ENCODE peak calls at places on chromosomes 3 and 15, in five cellular contexts. R is esophagus squamous epithelium, O is H54, D is esophagus muscularis mucosa, H is uterus. L is an unnamed sample.
A peak's percentile ranks its signal among the peaks of the same experiment; 100 is the strongest.

GRCh38 chr15:33729648-33730047 is 238.6 kb upstream of the CHRM5 start:
- DNase-seq in R (no peak), O (no peak), D (no peak), H (no peak), L (peak; percentile 16)

GRCh38 chr3:195788711-195789581 is 22.8 kb downstream of the MUC4 start:
- DNase-seq in R (no peak), O (no peak), D (no peak), H (no peak), L (no peak)

GRCh38 chr3:98326036-98326435 is 27.6 kb upstream of the OR5K4 start:
- DNase-seq in R (no peak), O (no peak), D (no peak), H (no peak), L (no peak)

GRCh38 chr3:181329024-181329423 is 339.5 kb upstream of the DNAJC19 start:
- DNase-seq in R (no peak), O (no peak), D (no peak), H (no peak), L (no peak)

GRCh38 chr15:87287156-87287555 is 969.4 kb downstream of the NTRK3 start:
- DNase-seq in R (no peak), O (no peak), D (no peak), H (no peak), L (no peak)

GRCh38 chr15:100650685-100651084 is 48.3 kb downstream of the ASB7 start:
- DNase-seq in R (no peak), O (no peak), D (no peak), H (no peak), L (no peak)

GRCh38 chr3:184156522-184156955 is 1.4 kb downstream of the DVL3 start:
- DNase-seq in R (no peak), O (peak; percentile 69), D (no peak), H (peak; percentile 58), L (no peak)

GRCh38 chr3:162337630-162338029 is 841.0 kb downstream of the OTOL1 start:
- DNase-seq in R (no peak), O (no peak), D (no peak), H (no peak), L (no peak)

GRCh38 chr15:77557178-77557960 is 75.3 kb downstream of the LINGO1 start:
- DNase-seq in R (no peak), O (no peak), D (no peak), H (no peak), L (peak; percentile 66)

GRCh38 chr15:40762919-40763800 is 708 bp upstream of the GCHFR start:
- DNase-seq in R (no peak), O (no peak), D (no peak), H (peak; percentile 78), L (peak; percentile 76)

GRCh38 chr15:63233667-63234419 is 43.6 kb upstream of the APH1B start:
- DNase-seq in R (no peak), O (no peak), D (no peak), H (no peak), L (no peak)

GRCh38 chr3:184341925-184342324 is 4.5 kb downstream of the FAM131A start:
- DNase-seq in R (no peak), O (no peak), D (no peak), H (no peak), L (no peak)

GRCh38 chr3:159762981-159763465 is 225.6 kb upstream of the IL12A start:
- DNase-seq in R (peak; percentile 1), O (peak; percentile 87), D (no peak), H (peak; percentile 82), L (no peak)

GRCh38 chr3:147449669-147450068 is 40.5 kb downstream of the ZIC1 start:
- DNase-seq in R (no peak), O (no peak), D (no peak), H (no peak), L (no peak)

GRCh38 chr15:53978248-53978906 is at the start of gene UNC13C:
- DNase-seq in R (no peak), O (no peak), D (no peak), H (no peak), L (no peak)

GRCh38 chr3:56926513-56927282 is 124.9 kb upstream of the ARHGEF3 start:
- DNase-seq in R (no peak), O (peak; percentile 57), D (no peak), H (peak; percentile 46), L (no peak)

GRCh38 chr15:59303641-59304433 is 68.8 kb downstream of the MYO1E start:
- DNase-seq in R (no peak), O (no peak), D (no peak), H (peak; percentile 34), L (no peak)

GRCh38 chr3:134419214-134419965 is 45.1 kb upstream of the AMOTL2 start:
- DNase-seq in R (no peak), O (no peak), D (no peak), H (no peak), L (no peak)

GRCh38 chr3:106534206-106534605 is 665.4 kb upstream of the CBLB start:
- DNase-seq in R (no peak), O (no peak), D (no peak), H (no peak), L (no peak)

GRCh38 chr3:158668506-158668905 is 3.9 kb downstream of the LXN start:
- DNase-seq in R (no peak), O (no peak), D (no peak), H (no peak), L (no peak)

GRCh38 chr15:80434926-80435720 is 30.9 kb downstream of the ARNT2 start:
- DNase-seq in R (no peak), O (no peak), D (no peak), H (no peak), L (no peak)
- TF ChIP-seq POLR2A in R (no peak), O (no peak), D (no peak), H (no peak), L (no peak)

GRCh38 chr15:72118400-72118978 is at the start of gene SENP8:
- DNase-seq in R (peak; percentile 76), O (peak; percentile 38), D (peak; percentile 97), H (no peak), L (no peak)

GRCh38 chr15:72113347-72114031 is 4.5 kb downstream of the MYO9A start:
- DNase-seq in R (no peak), O (no peak), D (no peak), H (no peak), L (no peak)

GRCh38 chr15:72116680-72117447 is 1.1 kb downstream of the MYO9A start:
- DNase-seq in R (no peak), O (no peak), D (no peak), H (peak; percentile 46), L (peak; percentile 57)

GRCh38 chr15:72117448-72117697 is 577 bp downstream of the MYO9A start:
- DNase-seq in R (peak; percentile 38), O (peak; percentile 47), D (peak; percentile 93), H (peak; percentile 75), L (peak; percentile 83)

DNA sequence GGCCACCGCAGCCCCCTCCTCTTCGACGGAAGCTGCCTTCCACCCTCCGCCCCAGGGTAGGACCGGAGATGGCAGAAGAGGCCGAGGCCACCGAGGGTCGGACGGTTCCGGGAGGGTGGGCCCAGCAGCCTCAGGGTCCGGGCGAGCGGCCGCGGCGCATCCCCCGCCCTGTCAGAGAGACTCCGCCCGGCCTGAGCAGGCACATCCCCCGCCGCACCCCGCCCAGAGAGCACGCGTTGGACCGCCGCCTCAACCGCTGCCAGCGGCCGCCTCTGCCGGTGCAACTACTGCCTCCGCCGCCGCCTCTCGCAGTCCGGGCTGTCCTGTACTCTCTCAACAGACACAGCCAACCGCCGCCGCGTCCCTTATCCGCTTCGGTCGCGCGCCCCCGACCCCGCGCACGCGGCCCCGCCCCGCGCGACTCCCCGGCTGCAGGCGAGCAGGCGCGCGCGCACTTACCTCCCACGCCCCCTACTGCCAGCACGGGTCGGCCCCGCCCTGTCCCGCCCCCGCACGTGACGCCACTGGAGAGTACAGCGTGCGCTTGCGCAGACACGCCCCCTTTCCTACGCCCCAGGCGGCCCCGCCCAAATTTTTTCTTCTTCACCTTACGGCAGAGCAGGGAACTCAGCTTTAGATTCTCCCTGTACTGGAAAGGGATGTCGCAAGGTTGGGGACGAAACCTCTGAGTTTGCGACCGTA is at the start of gene MYO9A:
- DNase-seq in R (peak; percentile 90), O (peak; percentile 68), D (peak; percentile 100), H (peak; percentile 98), L (peak; percentile 98)
- TF ChIP-seq POLR2A in R (no peak), O (peak; percentile 63), D (peak; percentile 59), H (peak; percentile 81), L (peak; percentile 50)

GRCh38 chr3:49362579-49362978 is 4.4 kb upstream of the GPX1 start:
- DNase-seq in R (no peak), O (no peak), D (no peak), H (no peak), L (no peak)

GRCh38 chr3:49357466-49358216 is 512 bp downstream of the GPX1 start:
- DNase-seq in R (no peak), O (peak; percentile 51), D (no peak), H (peak; percentile 51), L (peak; percentile 69)

GRCh38 chr3:49359623-49360022 is 1.5 kb upstream of the GPX1 start:
- DNase-seq in R (no peak), O (no peak), D (no peak), H (no peak), L (peak; percentile 59)

GRCh38 chr3:49358884-49359225 is 702 bp upstream of the GPX1 start:
- DNase-seq in R (no peak), O (no peak), D (no peak), H (no peak), L (no peak)

DNA sequence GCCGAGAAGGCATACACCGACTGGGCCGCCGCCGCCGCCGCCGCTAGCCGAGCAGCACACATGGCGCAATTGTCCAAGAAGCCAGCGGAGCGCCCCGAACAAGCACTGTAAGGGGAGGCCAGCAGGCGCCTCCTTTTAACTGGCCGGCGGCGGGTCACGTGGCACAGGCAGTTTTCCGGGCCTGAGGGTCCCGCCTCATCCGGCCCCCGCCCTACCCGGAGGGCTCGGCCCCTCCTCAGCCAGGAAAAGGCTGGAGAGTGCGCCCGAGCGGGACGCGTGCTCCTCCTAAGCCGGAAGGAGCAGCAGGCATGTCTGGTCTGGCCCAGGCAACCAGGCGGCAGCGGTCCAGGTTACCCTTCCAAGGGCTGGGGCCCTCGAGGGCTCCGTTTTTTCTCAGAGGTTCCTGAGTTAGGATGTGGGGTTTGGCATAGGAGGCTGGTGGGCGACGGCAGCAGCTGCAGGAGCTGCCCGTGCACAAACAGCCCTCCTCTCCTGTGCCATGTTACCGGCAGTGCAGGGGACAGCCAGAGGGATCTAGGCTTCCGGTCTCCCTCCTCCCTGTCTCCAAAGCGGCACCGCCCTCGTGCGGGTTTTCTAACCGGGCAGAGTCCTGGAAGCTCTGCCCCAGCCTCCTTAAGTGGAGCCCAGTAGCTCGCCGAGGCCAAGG is at the start of gene GPX1:
- DNase-seq in R (peak; percentile 80), O (peak; percentile 78), D (peak; percentile 99), H (peak; percentile 94), L (peak; percentile 76)
- TF ChIP-seq POLR2A in R (no peak), O (peak; percentile 44), D (peak; percentile 87), H (peak; percentile 97), L (peak; percentile 67)

DNA sequence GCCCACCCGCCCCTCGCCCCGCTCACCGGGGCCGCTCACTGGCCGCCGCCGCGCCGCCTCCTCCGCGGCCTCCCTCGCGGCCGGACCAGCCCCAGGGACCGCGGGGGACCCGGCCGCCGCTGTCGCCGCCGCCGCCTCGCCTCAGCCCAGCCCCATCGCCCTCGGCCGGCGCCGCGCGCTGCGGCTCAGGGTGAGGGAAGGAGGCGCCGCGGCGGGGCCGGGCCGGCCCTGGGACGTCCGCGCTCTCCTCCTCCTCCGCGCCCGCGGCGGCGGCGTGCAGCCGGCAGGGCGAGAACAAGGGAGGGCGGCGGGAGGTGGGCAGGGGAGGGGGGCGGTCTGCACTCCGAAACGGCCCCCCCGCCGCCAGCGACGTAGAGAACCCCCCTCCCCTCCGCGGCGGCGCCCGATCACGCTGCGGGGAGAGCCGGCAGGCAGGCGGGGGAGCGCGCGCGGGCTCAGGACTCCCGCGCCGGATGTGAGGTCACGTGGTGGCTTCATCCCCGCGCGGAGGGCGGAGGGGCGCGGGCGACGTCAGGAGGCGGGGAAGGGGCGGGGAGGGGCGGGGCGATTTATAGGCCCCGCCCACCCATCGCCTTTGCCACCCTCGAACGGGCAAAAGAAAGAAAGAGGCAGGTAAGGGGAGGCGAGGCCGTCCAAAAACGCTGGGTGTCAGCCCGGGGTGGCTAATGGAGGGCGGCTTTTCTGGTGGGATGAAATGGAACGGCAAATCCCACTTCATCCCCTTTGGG is at the start of gene ATP13A3:
- DNase-seq in R (peak; percentile 63), O (peak; percentile 96), D (peak; percentile 96), H (peak; percentile 88), L (peak; percentile 94)
- TF ChIP-seq POLR2A in R (no peak), O (peak; percentile 89), D (peak; percentile 87), H (peak; percentile 92), L (no peak)